ENCODE peak calls at places on chromosomes 13 and 19, in eight cellular contexts. L is foreskin fibroblast; H is CD8-positive, alpha-beta T cell; I is epithelial cell of esophagus; W is ascending aorta; U is cardiac muscle cell; E is left ventricle myocardium inferior; K is right atrium auricular region. O is an unnamed sample.

GRCh38 chr13:29721766-29722165 is 126.3 kb upstream of the SLC7A1 start:
- DNase-seq in L (no peak), H (no peak), I (no peak), W (no peak), U (no peak), E (no peak), K (no peak), O (no peak)

GRCh38 chr19:19606021-19606420 is 12.5 kb downstream of the PBX4 start:
- DNase-seq in L (no peak), H (peak), I (peak), W (no peak), U (no peak), E (no peak), K (no peak), O (no peak)

GRCh38 chr19:17420267-17420924 is 549 bp downstream of the MVB12A start:
- DNase-seq in L (peak), H (peak), I (peak), W (peak), U (peak), E (peak), K (no peak), O (no peak)

GRCh38 chr13:27472941-27473340 is 22.6 kb upstream of the MTIF3 start:
- DNase-seq in L (no peak), H (no peak), I (no peak), W (no peak), U (no peak), E (no peak), K (no peak), O (no peak)

GRCh38 chr13:52459668-52460067 is 4.4 kb downstream of the CKAP2 start:
- DNase-seq in L (peak), H (no peak), I (peak), W (no peak), U (no peak), E (no peak), K (no peak), O (no peak)

GRCh38 chr13:61770697-61771096 is 355.0 kb upstream of the PCDH20 start:
- DNase-seq in L (no peak), H (no peak), I (no peak), W (no peak), U (peak), E (no peak), K (no peak), O (no peak)

GRCh38 chr19:54893406-54893805 is 12.5 kb upstream of the NCR1 start:
- DNase-seq in L (no peak), H (no peak), I (no peak), W (no peak), U (no peak), E (no peak), K (no peak), O (no peak)

GRCh38 chr13:98910501-98910951 is 67.3 kb downstream of the DOCK9 start:
- DNase-seq in L (peak), H (peak), I (peak), W (no peak), U (no peak), E (no peak), K (no peak), O (no peak)

GRCh38 chr19:6260912-6261636 is 18.7 kb downstream of the MLLT1 start:
- DNase-seq in L (peak), H (peak), I (peak), W (no peak), U (no peak), E (no peak), K (no peak), O (no peak)

GRCh38 chr19:39845621-39846175 is 481 bp downstream of the FBL start:
- DNase-seq in L (peak), H (no peak), I (peak), W (no peak), U (peak), E (no peak), K (no peak), O (no peak)

GRCh38 chr19:42544146-42544545 is 15.9 kb upstream of the CEACAM1 start:
- DNase-seq in L (no peak), H (no peak), I (no peak), W (no peak), U (no peak), E (no peak), K (no peak), O (no peak)

GRCh38 chr19:18729933-18730530 is 46.6 kb downstream of the CRTC1 start:
- DNase-seq in L (no peak), H (no peak), I (no peak), W (no peak), U (no peak), E (no peak), K (no peak), O (no peak)

GRCh38 chr13:110528371-110528770 is 33.2 kb downstream of the RAB20 start:
- DNase-seq in L (no peak), H (no peak), I (no peak), W (no peak), U (no peak), E (no peak), K (no peak), O (no peak)

GRCh38 chr19:3604227-3604986 is 2.3 kb downstream of the TBXA2R start:
- DNase-seq in L (no peak), H (no peak), I (no peak), W (peak), U (no peak), E (no peak), K (no peak), O (no peak)

GRCh38 chr19:54355675-54356074 is 9.1 kb downstream of the LAIR1 start:
- DNase-seq in L (no peak), H (no peak), I (no peak), W (no peak), U (no peak), E (no peak), K (no peak), O (no peak)

GRCh38 chr19:15249912-15250634 is 17.8 kb upstream of the EPHX3 start:
- DNase-seq in L (peak), H (no peak), I (peak), W (peak), U (no peak), E (peak), K (peak), O (no peak)

GRCh38 chr19:9793051-9793591 is 24.6 kb upstream of the ZNF846 start:
- DNase-seq in L (peak), H (peak), I (peak), W (peak), U (no peak), E (peak), K (peak), O (no peak)

GRCh38 chr19:50167314-50167721 is 4.2 kb upstream of the IZUMO2 start:
- DNase-seq in L (no peak), H (no peak), I (no peak), W (no peak), U (no peak), E (no peak), K (no peak), O (no peak)

GRCh38 chr19:49564616-49565045 is 15.7 kb downstream of the NOSIP start:
- DNase-seq in L (no peak), H (no peak), I (no peak), W (no peak), U (no peak), E (no peak), K (no peak), O (no peak)

GRCh38 chr19:33064117-33064777 is 441 bp downstream of the RHPN2 start:
- DNase-seq in L (peak), H (no peak), I (no peak), W (no peak), U (peak), E (no peak), K (no peak), O (no peak)

GRCh38 chr13:53191091-53191490 is 162.5 kb downstream of the OLFM4 start:
- DNase-seq in L (no peak), H (no peak), I (peak), W (no peak), U (peak), E (no peak), K (no peak), O (no peak)

GRCh38 chr19:51594774-51595109 is 23.7 kb downstream of the ZNF175 start:
- DNase-seq in L (no peak), H (no peak), I (no peak), W (no peak), U (no peak), E (no peak), K (no peak), O (no peak)

GRCh38 chr19:16589917-16590316 is 17.7 kb upstream of the SLC35E1 start:
- DNase-seq in L (no peak), H (no peak), I (no peak), W (no peak), U (no peak), E (no peak), K (no peak), O (no peak)

GRCh38 chr13:84821261-84821660 is 939.0 kb upstream of the SLITRK1 start:
- DNase-seq in L (no peak), H (no peak), I (no peak), W (no peak), U (no peak), E (no peak), K (no peak), O (no peak)

GRCh38 chr13:95652821-95653220 is 8.3 kb upstream of the DZIP1 start:
- DNase-seq in L (no peak), H (no peak), I (no peak), W (no peak), U (peak), E (no peak), K (no peak), O (no peak)

GRCh38 chr13:28056970-28057712 is 43.2 kb downstream of the FLT3 start:
- DNase-seq in L (no peak), H (no peak), I (no peak), W (no peak), U (no peak), E (no peak), K (no peak), O (no peak)

GRCh38 chr19:6802336-6803035 is 30.0 kb downstream of the VAV1 start:
- DNase-seq in L (no peak), H (peak), I (peak), W (peak), U (no peak), E (peak), K (peak), O (no peak)

GRCh38 chr19:17500447-17501198 is 10.8 kb upstream of the PGLS start:
- DNase-seq in L (no peak), H (no peak), I (no peak), W (no peak), U (no peak), E (no peak), K (no peak), O (no peak)

GRCh38 chr13:51825165-51825592 is 19.8 kb downstream of the TMEM272 start:
- DNase-seq in L (no peak), H (no peak), I (peak), W (no peak), U (no peak), E (no peak), K (no peak), O (no peak)

GRCh38 chr13:79631260-79631659 is 150.3 kb downstream of the NDFIP2 start:
- DNase-seq in L (peak), H (no peak), I (peak), W (no peak), U (no peak), E (no peak), K (no peak), O (peak)

GRCh38 chr19:4811328-4812131 is 20.0 kb downstream of the TICAM1 start:
- DNase-seq in L (peak), H (peak), I (peak), W (peak), U (peak), E (peak), K (peak), O (no peak)

GRCh38 chr13:37752156-37752555 is 117.4 kb downstream of the TRPC4 start:
- DNase-seq in L (no peak), H (no peak), I (no peak), W (no peak), U (no peak), E (no peak), K (no peak), O (no peak)

DNA sequence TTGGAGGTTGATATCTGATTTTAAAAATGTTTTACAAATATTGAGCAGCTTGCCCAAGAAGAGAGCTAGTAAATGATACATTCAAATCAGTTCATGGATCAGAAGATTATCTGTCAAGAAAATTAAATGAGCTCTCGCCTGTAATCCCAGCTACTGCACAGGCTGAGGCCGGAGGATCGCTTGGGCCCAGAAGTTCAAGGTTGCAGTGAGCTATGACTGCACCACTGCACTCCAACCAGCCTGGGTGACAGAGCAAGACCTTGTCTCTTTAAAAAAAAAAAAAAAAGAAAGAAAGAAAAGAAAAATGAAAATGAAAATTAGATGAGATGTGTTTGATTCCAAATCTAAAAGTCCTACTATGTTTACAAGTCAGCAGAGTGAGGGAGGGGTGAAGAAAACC is 2.4 kb downstream of the SPART start:
- DNase-seq in L (no peak), H (no peak), I (no peak), W (no peak), U (no peak), E (no peak), K (no peak), O (no peak)
- H3K4me3 ChIP-seq in L (peak), H (no peak), I (no peak), W (peak), U (no peak), E (peak), K (no peak), O (no peak)

GRCh38 chr19:45998834-45999233 is 3.6 kb downstream of the CCDC61 start:
- DNase-seq in L (no peak), H (no peak), I (no peak), W (no peak), U (no peak), E (no peak), K (no peak), O (no peak)

GRCh38 chr19:46002678-46003275 is 7.5 kb downstream of the CCDC61 start:
- DNase-seq in L (no peak), H (no peak), I (no peak), W (no peak), U (no peak), E (no peak), K (no peak), O (no peak)

GRCh38 chr19:45996933-45997332 is 1.7 kb downstream of the CCDC61 start:
- DNase-seq in L (no peak), H (no peak), I (no peak), W (no peak), U (no peak), E (no peak), K (no peak), O (no peak)

GRCh38 chr19:45999653-46000121 is 4.4 kb downstream of the CCDC61 start:
- DNase-seq in L (peak), H (no peak), I (peak), W (no peak), U (no peak), E (no peak), K (no peak), O (no peak)

GRCh38 chr19:46000497-46001246 is 5.4 kb downstream of the CCDC61 start:
- DNase-seq in L (peak), H (peak), I (peak), W (no peak), U (peak), E (peak), K (no peak), O (no peak)
- H3K4me3 ChIP-seq in L (no peak), H (peak), I (peak), W (no peak), U (peak), E (peak), K (no peak), O (no peak)

DNA sequence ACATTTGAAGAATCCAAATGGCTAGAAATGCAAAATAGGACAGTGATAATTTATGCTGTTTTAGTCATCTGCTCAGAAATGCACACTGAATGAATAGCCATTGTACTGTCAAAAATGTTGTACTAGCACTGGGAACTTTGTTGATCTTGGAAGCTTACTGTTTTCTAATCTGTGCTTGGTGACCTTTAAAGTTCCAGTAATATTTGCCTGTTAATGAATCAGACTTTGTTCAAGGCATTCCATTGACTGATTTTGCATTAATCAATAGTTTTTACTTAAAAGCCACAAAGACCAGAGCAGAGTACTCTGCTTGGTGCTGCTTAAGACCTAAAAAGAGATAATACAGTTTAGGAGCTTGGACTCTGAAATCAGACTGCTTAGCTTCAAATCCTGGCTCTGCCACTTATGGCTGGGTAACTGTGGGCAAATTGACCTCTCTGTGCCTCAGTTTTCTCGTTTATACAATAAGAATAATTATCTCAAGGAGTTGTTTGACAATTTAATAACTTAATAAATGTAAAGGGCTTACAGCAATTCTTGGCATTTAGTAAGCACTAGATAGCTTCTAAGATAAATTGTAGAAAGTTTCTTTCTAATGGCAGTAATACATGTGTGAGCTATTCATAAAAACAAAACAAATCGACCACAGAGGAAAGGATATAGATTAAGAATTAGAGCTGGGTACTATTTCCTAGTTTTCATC is 4.6 kb upstream of the SLAIN1 start:
- DNase-seq in L (no peak), H (no peak), I (no peak), W (no peak), U (no peak), E (no peak), K (no peak), O (no peak)
- H3K4me3 ChIP-seq in L (no peak), H (no peak), I (no peak), W (no peak), U (no peak), E (no peak), K (no peak), O (no peak)

GRCh38 chr19:45408121-45408520 is 1.7 kb downstream of the POLR1G start:
- DNase-seq in L (no peak), H (no peak), I (no peak), W (no peak), U (no peak), E (no peak), K (no peak), O (no peak)
- H3K4me3 ChIP-seq in L (no peak), H (no peak), I (no peak), W (no peak), U (no peak), E (no peak), K (no peak), O (no peak)

DNA sequence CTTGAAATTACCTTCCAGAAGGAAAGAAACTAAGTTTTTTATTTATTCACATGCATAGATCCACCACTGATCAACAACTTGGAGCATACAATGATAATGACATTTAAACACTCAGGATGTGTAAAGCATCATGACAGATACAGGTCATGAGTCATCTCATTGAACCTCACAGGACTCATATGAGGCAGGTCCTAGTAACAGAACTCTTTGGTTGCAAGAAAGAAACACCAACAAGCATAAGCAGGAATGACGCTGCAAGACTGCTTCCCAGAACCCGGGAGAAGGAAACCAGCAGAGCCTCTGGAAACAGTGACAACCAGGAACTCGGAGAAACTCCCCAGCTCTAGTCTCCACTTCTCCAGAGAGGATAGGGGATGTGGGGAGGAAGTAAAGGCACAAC is 60.8 kb upstream of the IPO5 start:
- DNase-seq in L (peak), H (no peak), I (peak), W (no peak), U (no peak), E (no peak), K (no peak), O (no peak)
- H3K4me3 ChIP-seq in L (no peak), H (no peak), I (no peak), W (no peak), U (no peak), E (no peak), K (no peak), O (no peak)

O was measured in LNCaP clone FGC.